ENCODE peak calls at places on chromosomes 1 and 21, in eight cellular contexts. A is nephron progenitor cell; V is RPMI7951; W is RCC 7860; J is T-cell; B is stimulated activated effector memory CD8-positive, alpha-beta T cell treated with anti-CD3 and anti-CD28 coated beads, Interleukin-12 subunit alpha, Interleukin-12 subunit beta, amount 100 ng/mL, for 72 hours; G is stimulated activated naive CD4-positive, alpha-beta T cell; R is stimulated activated CD8-positive, alpha-beta memory T cell treated with anti-CD3 and anti-CD28 coated beads, Interleukin-2, amount 100 ng/mL, for 1 hour. X is an unnamed sample.

GRCh38 chr1:36109041-36109679 is 15.9 kb downstream of the COL8A2 start:
- DNase-seq in A (no peak), V (peak), W (peak), J (peak), B (peak), G (peak), R (no peak), X (no peak)

GRCh38 chr1:204637985-204638356 is 47.6 kb downstream of the LRRN2 start:
- DNase-seq in A (no peak), V (no peak), W (no peak), J (no peak), B (no peak), G (no peak), R (no peak), X (no peak)

GRCh38 chr1:71586030-71586429 is 505.2 kb upstream of the ZRANB2 start:
- DNase-seq in A (no peak), V (no peak), W (no peak), J (no peak), B (no peak), G (no peak), R (no peak), X (no peak)

GRCh38 chr1:59498640-59499039 is 201.7 kb downstream of the FGGY start:
- DNase-seq in A (no peak), V (peak), W (peak), J (no peak), B (no peak), G (no peak), R (no peak), X (no peak)

GRCh38 chr1:219304227-219305226 is 130.8 kb downstream of the LYPLAL1 start:
- DNase-seq in A (no peak), V (peak), W (peak), J (no peak), B (no peak), G (no peak), R (no peak), X (no peak)

GRCh38 chr1:160032165-160032827 is 506 bp upstream of the PIGM start:
- DNase-seq in A (no peak), V (peak), W (peak), J (no peak), B (no peak), G (no peak), R (no peak), X (no peak)

GRCh38 chr1:119767486-119767885 is 1.2 kb downstream of the HMGCS2 start:
- DNase-seq in A (no peak), V (no peak), W (no peak), J (no peak), B (no peak), G (no peak), R (no peak), X (no peak)

GRCh38 chr1:96366516-96366915 is 355.1 kb upstream of the PTBP2 start:
- DNase-seq in A (no peak), V (no peak), W (no peak), J (no peak), B (no peak), G (no peak), R (no peak), X (no peak)

GRCh38 chr1:183497218-183497617 is 24.9 kb downstream of the SMG7 start:
- DNase-seq in A (no peak), V (no peak), W (no peak), J (no peak), B (no peak), G (no peak), R (no peak), X (no peak)

GRCh38 chr21:21714396-21714795 is 716.2 kb downstream of the NCAM2 start:
- DNase-seq in A (no peak), V (peak), W (peak), J (no peak), B (no peak), G (no peak), R (no peak), X (no peak)

GRCh38 chr1:117685936-117686806 is 80.3 kb downstream of the TENT5C start:
- DNase-seq in A (no peak), V (no peak), W (no peak), J (no peak), B (no peak), G (no peak), R (no peak), X (no peak)

GRCh38 chr1:24277420-24278169 is 41.6 kb upstream of the GRHL3 start:
- DNase-seq in A (no peak), V (peak), W (peak), J (no peak), B (no peak), G (no peak), R (no peak), X (no peak)

GRCh38 chr1:55234016-55234415 is 18.9 kb upstream of the USP24 start:
- DNase-seq in A (no peak), V (no peak), W (no peak), J (no peak), B (no peak), G (no peak), R (no peak), X (no peak)

GRCh38 chr1:10975567-10976326 is 36.7 kb upstream of the TARDBP start:
- DNase-seq in A (no peak), V (peak), W (peak), J (no peak), B (no peak), G (no peak), R (no peak), X (no peak)

GRCh38 chr1:160781914-160782689 is 13.9 kb upstream of the LY9 start:
- DNase-seq in A (no peak), V (no peak), W (no peak), J (no peak), B (no peak), G (no peak), R (no peak), X (no peak)

GRCh38 chr1:147892216-147892615 is 10.4 kb upstream of the GJA8 start:
- DNase-seq in A (peak), V (peak), W (no peak), J (no peak), B (no peak), G (no peak), R (no peak), X (no peak)

GRCh38 chr1:18962121-18962721 is 5.7 kb upstream of the IFFO2 start:
- DNase-seq in A (no peak), V (no peak), W (no peak), J (no peak), B (no peak), G (no peak), R (no peak), X (no peak)

GRCh38 chr1:184388671-184389292 is 2.0 kb downstream of the C1orf21 start:
- DNase-seq in A (no peak), V (no peak), W (no peak), J (no peak), B (no peak), G (no peak), R (no peak), X (no peak)

GRCh38 chr21:46146856-46147255 is 8.5 kb downstream of the FTCD start:
- DNase-seq in A (peak), V (no peak), W (no peak), J (no peak), B (no peak), G (no peak), R (no peak), X (no peak)

GRCh38 chr1:43590389-43590788 is 59.6 kb upstream of the KDM4A start:
- DNase-seq in A (no peak), V (no peak), W (no peak), J (no peak), B (no peak), G (no peak), R (no peak), X (no peak)

GRCh38 chr21:36882776-36883175 is 83.7 kb downstream of the HLCS start:
- DNase-seq in A (no peak), V (no peak), W (no peak), J (no peak), B (no peak), G (no peak), R (no peak), X (no peak)

GRCh38 chr1:185960377-185961151 is 226.4 kb downstream of the HMCN1 start:
- DNase-seq in A (no peak), V (peak), W (peak), J (no peak), B (no peak), G (no peak), R (no peak), X (no peak)

GRCh38 chr1:116886532-116886931 is 23.2 kb upstream of the PTGFRN start:
- DNase-seq in A (no peak), V (no peak), W (peak), J (no peak), B (no peak), G (no peak), R (no peak), X (no peak)

GRCh38 chr1:239253032-239253431 is 133.3 kb upstream of the CHRM3 start:
- DNase-seq in A (no peak), V (no peak), W (no peak), J (no peak), B (no peak), G (no peak), R (no peak), X (no peak)

GRCh38 chr1:179823693-179824092 is 53.9 kb downstream of the TOR1AIP2 start:
- DNase-seq in A (no peak), V (no peak), W (no peak), J (no peak), B (no peak), G (no peak), R (no peak), X (no peak)

GRCh38 chr21:29018540-29018939 is 609 bp downstream of the RWDD2B start:
- DNase-seq in A (no peak), V (peak), W (no peak), J (no peak), B (no peak), G (no peak), R (no peak), X (no peak)

GRCh38 chr1:192795913-192796312 is 12.9 kb upstream of the RGS2 start:
- DNase-seq in A (no peak), V (no peak), W (no peak), J (no peak), B (no peak), G (no peak), R (no peak), X (no peak)

GRCh38 chr1:164875518-164875917 is 316.5 kb downstream of the PBX1 start:
- DNase-seq in A (no peak), V (no peak), W (no peak), J (no peak), B (no peak), G (no peak), R (no peak), X (no peak)

GRCh38 chr1:83573776-83574175 is 425.2 kb downstream of the TTLL7 start:
- DNase-seq in A (no peak), V (no peak), W (no peak), J (no peak), B (no peak), G (no peak), R (no peak), X (no peak)

GRCh38 chr21:25911730-25912401 is 177.1 kb downstream of the GABPA start:
- DNase-seq in A (no peak), V (peak), W (peak), J (no peak), B (no peak), G (no peak), R (no peak), X (no peak)

GRCh38 chr1:65845758-65846060 is 53.0 kb downstream of the PDE4B start:
- DNase-seq in A (no peak), V (no peak), W (no peak), J (no peak), B (no peak), G (no peak), R (no peak), X (no peak)

GRCh38 chr1:156470483-156470882 is 30.1 kb downstream of the MEF2D start:
- DNase-seq in A (no peak), V (no peak), W (no peak), J (no peak), B (no peak), G (no peak), R (no peak), X (no peak)

GRCh38 chr1:174314433-174314832 is 133.3 kb upstream of the GPR52 start:
- DNase-seq in A (no peak), V (no peak), W (no peak), J (no peak), B (no peak), G (no peak), R (no peak), X (no peak)

GRCh38 chr1:205456868-205457724 is 1.3 kb upstream of the BLACAT1 start:
- DNase-seq in A (peak), V (no peak), W (no peak), J (no peak), B (no peak), G (no peak), R (no peak), X (no peak)

GRCh38 chr1:227318852-227319607 is 738 bp upstream of the CDC42BPA start:
- DNase-seq in A (peak), V (peak), W (peak), J (no peak), B (no peak), G (no peak), R (no peak), X (no peak)

GRCh38 chr1:167819849-167820683 is 93.9 kb downstream of the ADCY10 start:
- DNase-seq in A (peak), V (peak), W (peak), J (no peak), B (no peak), G (no peak), R (no peak), X (no peak)

GRCh38 chr21:30994917-30995316 is 43.4 kb downstream of the KRTAP19-8 start:
- DNase-seq in A (no peak), V (no peak), W (no peak), J (no peak), B (no peak), G (no peak), R (no peak), X (no peak)

X was measured in esophagus squamous epithelium.